ENCODE peak calls at places on chromosomes 11 and 22, in six cellular contexts. Z is BJ, O is AG10803, E is mucosa of descending colon, I is A673, B is bronchial epithelial cell. L is an unnamed sample.

GRCh38 chr11:65880844-65881421 is 1.3 kb downstream of the CTSW start:
- DNase-seq in Z (no peak), O (no peak), E (no peak), I (no peak), B (no peak), L (no peak)

GRCh38 chr11:93741882-93742226 is 382 bp downstream of the C11orf54 start:
- DNase-seq in Z (peak), O (peak), E (peak), I (no peak), B (peak), L (no peak)

GRCh38 chr22:31229402-31230140 is 17.5 kb downstream of the LIMK2 start:
- DNase-seq in Z (no peak), O (peak), E (peak), I (peak), B (no peak), L (no peak)

GRCh38 chr11:126615819-126616218 is 260.3 kb downstream of the ST3GAL4 start:
- DNase-seq in Z (no peak), O (no peak), E (no peak), I (no peak), B (no peak), L (no peak)

GRCh38 chr11:111878385-111878765 is 590 bp downstream of the FDXACB1 start:
- DNase-seq in Z (no peak), O (no peak), E (no peak), I (no peak), B (peak), L (no peak)

GRCh38 chr11:2314525-2315394 is 12.9 kb downstream of the TSPAN32 start:
- DNase-seq in Z (no peak), O (peak), E (peak), I (peak), B (no peak), L (peak)

GRCh38 chr11:63802637-63803414 is 10.4 kb upstream of the SPINDOC start:
- DNase-seq in Z (no peak), O (peak), E (no peak), I (peak), B (peak), L (no peak)

GRCh38 chr11:33040127-33040861 is 922 bp downstream of the TCP11L1 start:
- DNase-seq in Z (no peak), O (no peak), E (no peak), I (peak), B (peak), L (no peak)

GRCh38 chr11:46134540-46134939 is 13.3 kb upstream of the PHF21A start:
- DNase-seq in Z (no peak), O (no peak), E (no peak), I (no peak), B (no peak), L (no peak)

GRCh38 chr11:66856496-66857233 is at the start of gene LRFN4:
- DNase-seq in Z (no peak), O (no peak), E (peak), I (peak), B (peak), L (peak)

GRCh38 chr11:74687237-74688005 is 43.8 kb downstream of the CHRDL2 start:
- DNase-seq in Z (no peak), O (peak), E (no peak), I (peak), B (no peak), L (no peak)

GRCh38 chr11:13433437-13433836 is 29.6 kb downstream of the BTBD10 start:
- DNase-seq in Z (no peak), O (no peak), E (no peak), I (no peak), B (no peak), L (no peak)

GRCh38 chr22:46916886-46917625 is 154.6 kb downstream of the TBC1D22A start:
- DNase-seq in Z (no peak), O (no peak), E (no peak), I (no peak), B (no peak), L (no peak)

GRCh38 chr22:37951305-37951704 is 2.1 kb downstream of the C22orf23 start:
- DNase-seq in Z (no peak), O (no peak), E (no peak), I (peak), B (peak), L (no peak)

GRCh38 chr11:1779034-1779805 is 15.5 kb upstream of the CTSD start:
- DNase-seq in Z (no peak), O (no peak), E (no peak), I (no peak), B (no peak), L (no peak)

GRCh38 chr11:121295246-121296007 is 2.9 kb downstream of the SC5D start:
- DNase-seq in Z (no peak), O (no peak), E (no peak), I (no peak), B (no peak), L (no peak)

GRCh38 chr11:131667566-131667965 is 297.2 kb downstream of the NTM start:
- DNase-seq in Z (no peak), O (no peak), E (no peak), I (no peak), B (no peak), L (no peak)

GRCh38 chr11:19606856-19607655 is 105.6 kb upstream of the NAV2 start:
- DNase-seq in Z (no peak), O (no peak), E (no peak), I (no peak), B (no peak), L (no peak)

GRCh38 chr22:42078469-42079318 is 806 bp upstream of the SMDT1 start:
- DNase-seq in Z (no peak), O (peak), E (peak), I (no peak), B (no peak), L (no peak)

GRCh38 chr22:17767236-17768065 is 6.8 kb downstream of the BID start:
- DNase-seq in Z (no peak), O (no peak), E (no peak), I (no peak), B (no peak), L (no peak)

GRCh38 chr22:27512283-27512761 is 289.2 kb downstream of the MN1 start:
- DNase-seq in Z (peak), O (peak), E (peak), I (no peak), B (peak), L (no peak)

GRCh38 chr11:114684636-114685035 is 6.3 kb downstream of the NXPE2 start:
- DNase-seq in Z (no peak), O (no peak), E (no peak), I (no peak), B (peak), L (no peak)

GRCh38 chr22:37827056-37827455 is 3.9 kb downstream of the GALR3 start:
- DNase-seq in Z (no peak), O (no peak), E (no peak), I (no peak), B (no peak), L (no peak)

GRCh38 chr11:15692739-15693138 is 578.0 kb downstream of the INSC start:
- DNase-seq in Z (no peak), O (no peak), E (no peak), I (no peak), B (peak), L (no peak)

GRCh38 chr22:44398791-44399190 is 86.0 kb upstream of the SHISAL1 start:
- DNase-seq in Z (no peak), O (no peak), E (no peak), I (peak), B (no peak), L (peak)

GRCh38 chr11:116193321-116194114 is 579.3 kb downstream of the BUD13 start:
- DNase-seq in Z (no peak), O (peak), E (peak), I (peak), B (peak), L (no peak)

GRCh38 chr11:116192509-116193206 is 580.1 kb downstream of the BUD13 start:
- DNase-seq in Z (no peak), O (no peak), E (no peak), I (peak), B (no peak), L (peak)

GRCh38 chr11:116190861-116191260 is 581.9 kb downstream of the BUD13 start:
- DNase-seq in Z (no peak), O (no peak), E (no peak), I (no peak), B (no peak), L (no peak)

GRCh38 chr11:116190206-116190605 is 582.6 kb downstream of the BUD13 start:
- DNase-seq in Z (no peak), O (no peak), E (no peak), I (no peak), B (no peak), L (no peak)

GRCh38 chr11:116194156-116194904 is 578.5 kb downstream of the BUD13 start:
- DNase-seq in Z (no peak), O (no peak), E (no peak), I (no peak), B (no peak), L (no peak)
- H3K4me3 ChIP-seq in Z (no peak), O (peak), E (no peak), I (peak), B (no peak), L (peak)

GRCh38 chr11:122439911-122440782 is 215.4 kb upstream of the UBASH3B start:
- DNase-seq in Z (no peak), O (peak), E (no peak), I (peak), B (no peak), L (no peak)
- H3K4me3 ChIP-seq in Z (peak), O (peak), E (no peak), I (peak), B (no peak), L (peak)

GRCh38 chr11:27933992-27934829 is 173.7 kb downstream of the KIF18A start:
- DNase-seq in Z (peak), O (peak), E (no peak), I (peak), B (peak), L (no peak)
- H3K4me3 ChIP-seq in Z (no peak), O (peak), E (no peak), I (no peak), B (no peak), L (no peak)

GRCh38 chr11:95922099-95922498 is 1.8 kb downstream of the MTMR2 start:
- DNase-seq in Z (no peak), O (no peak), E (no peak), I (peak), B (no peak), L (no peak)
- H3K4me3 ChIP-seq in Z (no peak), O (no peak), E (no peak), I (peak), B (no peak), L (peak)

GRCh38 chr11:105078283-105078682 is 33.1 kb upstream of the CARD16 start:
- DNase-seq in Z (no peak), O (no peak), E (no peak), I (no peak), B (no peak), L (no peak)

DNA sequence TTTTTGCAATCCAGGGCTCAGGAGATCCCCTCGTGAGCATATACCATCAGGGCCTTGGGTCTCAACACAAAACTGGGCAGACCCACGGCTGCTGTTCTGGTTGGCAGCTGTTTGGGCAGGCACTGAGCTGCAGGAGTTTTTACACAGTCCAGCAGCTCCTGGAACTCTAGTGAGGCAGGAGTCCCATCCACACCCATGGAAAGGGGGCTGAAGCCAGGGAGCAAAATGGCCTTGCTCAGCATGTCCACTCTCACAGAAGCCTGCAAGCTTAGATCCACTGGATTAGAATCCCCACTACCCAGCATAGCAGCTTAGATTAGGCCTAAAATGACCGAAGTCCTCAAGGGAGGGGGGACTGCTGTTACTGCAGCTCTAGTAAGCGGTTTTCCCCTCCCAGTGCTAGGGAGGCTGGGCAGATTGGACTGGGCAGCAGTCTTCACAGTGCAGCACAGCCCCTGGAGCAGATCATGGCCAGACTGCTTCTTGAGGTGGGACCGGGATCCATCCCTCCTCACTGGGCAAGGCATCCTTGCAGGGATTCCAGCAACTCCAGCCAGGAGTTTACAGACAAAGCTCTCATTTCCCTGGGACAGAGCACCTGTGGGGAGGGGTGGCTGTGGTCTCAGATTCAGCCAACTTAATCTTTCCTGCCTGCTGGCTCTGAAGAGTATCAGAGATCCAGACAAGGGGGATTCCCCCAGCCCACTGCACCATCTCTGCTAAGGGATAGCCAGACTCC is 36.4 kb upstream of the CARD16 start:
- DNase-seq in Z (no peak), O (no peak), E (no peak), I (no peak), B (no peak), L (no peak)
- H3K4me3 ChIP-seq in Z (no peak), O (no peak), E (no peak), I (no peak), B (no peak), L (no peak)